ENCODE peak calls at places on chromosome 4, in ten cellular contexts. One of them, this sample, is unnamed.

GRCh38 chr4:182510836-182511235 is 267.6 kb downstream of the TENM3 start:
- DNase-seq in tibial nerve: no peak
- DNase-seq in cardiac muscle cell: no peak
- DNase-seq in IMR-90: no peak
- DNase-seq in uterus: no peak
- DNase-seq in SJSA1: no peak
- DNase-seq in suprapubic skin: no peak
- DNase-seq in sigmoid colon: no peak
- DNase-seq in OCI-LY7: no peak
- DNase-seq in adipocyte: no peak
- DNase-seq in this sample: no peak

GRCh38 chr4:11698846-11699590 is 270.3 kb upstream of the HS3ST1 start:
- DNase-seq in IMR-90: peak; percentile 80
- DNase-seq in sigmoid colon: no peak
- DNase-seq in uterus: no peak
- DNase-seq in OCI-LY7: no peak
- DNase-seq in SJSA1: no peak
- DNase-seq in cardiac muscle cell: peak; percentile 40
- DNase-seq in suprapubic skin: no peak
- DNase-seq in adipocyte: peak; percentile 63
- DNase-seq in tibial nerve: no peak
- DNase-seq in this sample: no peak

GRCh38 chr4:8544282-8544681 is 35.9 kb upstream of the GPR78 start:
- DNase-seq in SJSA1: no peak
- DNase-seq in uterus: no peak
- DNase-seq in sigmoid colon: peak; percentile 40
- DNase-seq in IMR-90: no peak
- DNase-seq in tibial nerve: no peak
- DNase-seq in adipocyte: no peak
- DNase-seq in suprapubic skin: no peak
- DNase-seq in OCI-LY7: no peak
- DNase-seq in cardiac muscle cell: no peak
- DNase-seq in this sample: no peak

GRCh38 chr4:150976478-150977118 is 38.5 kb downstream of the LRBA start:
- DNase-seq in cardiac muscle cell: no peak
- DNase-seq in adipocyte: no peak
- DNase-seq in SJSA1: no peak
- DNase-seq in suprapubic skin: no peak
- DNase-seq in uterus: no peak
- DNase-seq in IMR-90: no peak
- DNase-seq in OCI-LY7: no peak
- DNase-seq in tibial nerve: no peak
- DNase-seq in sigmoid colon: no peak
- DNase-seq in this sample: no peak

GRCh38 chr4:13524504-13525243 is 19.6 kb downstream of the NKX3-2 start:
- DNase-seq in suprapubic skin: no peak
- DNase-seq in tibial nerve: no peak
- DNase-seq in adipocyte: no peak
- DNase-seq in uterus: no peak
- DNase-seq in cardiac muscle cell: peak; percentile 51
- DNase-seq in sigmoid colon: no peak
- DNase-seq in OCI-LY7: no peak
- DNase-seq in IMR-90: peak; percentile 57
- DNase-seq in SJSA1: no peak
- DNase-seq in this sample: no peak

GRCh38 chr4:173091362-173091761 is 77.2 kb upstream of the GALNT7 start:
- DNase-seq in tibial nerve: no peak
- DNase-seq in adipocyte: no peak
- DNase-seq in IMR-90: no peak
- DNase-seq in uterus: no peak
- DNase-seq in sigmoid colon: no peak
- DNase-seq in SJSA1: no peak
- DNase-seq in suprapubic skin: no peak
- DNase-seq in OCI-LY7: no peak
- DNase-seq in cardiac muscle cell: peak; percentile 2
- DNase-seq in this sample: no peak

GRCh38 chr4:187460016-187460415 is 535.6 kb upstream of the ZFP42 start:
- DNase-seq in IMR-90: no peak
- DNase-seq in OCI-LY7: no peak
- DNase-seq in cardiac muscle cell: no peak
- DNase-seq in adipocyte: no peak
- DNase-seq in suprapubic skin: no peak
- DNase-seq in uterus: no peak
- DNase-seq in SJSA1: no peak
- DNase-seq in sigmoid colon: no peak
- DNase-seq in tibial nerve: no peak
- DNase-seq in this sample: no peak

GRCh38 chr4:37601527-37601926 is 84.6 kb downstream of the RELL1 start:
- DNase-seq in uterus: no peak
- DNase-seq in adipocyte: peak; percentile 48
- DNase-seq in SJSA1: no peak
- DNase-seq in sigmoid colon: no peak
- DNase-seq in IMR-90: peak; percentile 56
- DNase-seq in cardiac muscle cell: peak; percentile 99
- DNase-seq in suprapubic skin: no peak
- DNase-seq in tibial nerve: no peak
- DNase-seq in OCI-LY7: no peak
- DNase-seq in this sample: peak; percentile 72

GRCh38 chr4:73069338-73070071 is at the start of gene COX18:
- DNase-seq in tibial nerve: peak; percentile 96
- DNase-seq in adipocyte: peak; percentile 99
- DNase-seq in sigmoid colon: peak; percentile 99
- DNase-seq in cardiac muscle cell: peak; percentile 99
- DNase-seq in OCI-LY7: peak; percentile 99
- DNase-seq in SJSA1: peak; percentile 97
- DNase-seq in IMR-90: peak; percentile 99
- DNase-seq in uterus: peak; percentile 98
- DNase-seq in suprapubic skin: peak; percentile 98
- DNase-seq in this sample: peak; percentile 99

GRCh38 chr4:73070072-73070385 is 513 bp upstream of the COX18 start:
- DNase-seq in tibial nerve: no peak
- DNase-seq in SJSA1: no peak
- DNase-seq in cardiac muscle cell: no peak
- DNase-seq in OCI-LY7: no peak
- DNase-seq in uterus: no peak
- DNase-seq in sigmoid colon: no peak
- DNase-seq in adipocyte: no peak
- DNase-seq in IMR-90: no peak
- DNase-seq in suprapubic skin: no peak
- DNase-seq in this sample: no peak

GRCh38 chr4:73066928-73067327 is 2.6 kb downstream of the COX18 start:
- DNase-seq in suprapubic skin: no peak
- DNase-seq in cardiac muscle cell: no peak
- DNase-seq in tibial nerve: no peak
- DNase-seq in SJSA1: no peak
- DNase-seq in uterus: no peak
- DNase-seq in sigmoid colon: no peak
- DNase-seq in adipocyte: no peak
- DNase-seq in OCI-LY7: no peak
- DNase-seq in IMR-90: no peak
- DNase-seq in this sample: peak; percentile 7

GRCh38 chr4:73067971-73068394 is 1.5 kb downstream of the COX18 start:
- DNase-seq in tibial nerve: no peak
- DNase-seq in IMR-90: peak; percentile 12
- DNase-seq in OCI-LY7: peak; percentile 41
- DNase-seq in suprapubic skin: no peak
- DNase-seq in uterus: no peak
- DNase-seq in sigmoid colon: no peak
- DNase-seq in SJSA1: no peak
- DNase-seq in adipocyte: peak; percentile 43
- DNase-seq in cardiac muscle cell: peak; percentile 14
- DNase-seq in this sample: no peak

DNA sequence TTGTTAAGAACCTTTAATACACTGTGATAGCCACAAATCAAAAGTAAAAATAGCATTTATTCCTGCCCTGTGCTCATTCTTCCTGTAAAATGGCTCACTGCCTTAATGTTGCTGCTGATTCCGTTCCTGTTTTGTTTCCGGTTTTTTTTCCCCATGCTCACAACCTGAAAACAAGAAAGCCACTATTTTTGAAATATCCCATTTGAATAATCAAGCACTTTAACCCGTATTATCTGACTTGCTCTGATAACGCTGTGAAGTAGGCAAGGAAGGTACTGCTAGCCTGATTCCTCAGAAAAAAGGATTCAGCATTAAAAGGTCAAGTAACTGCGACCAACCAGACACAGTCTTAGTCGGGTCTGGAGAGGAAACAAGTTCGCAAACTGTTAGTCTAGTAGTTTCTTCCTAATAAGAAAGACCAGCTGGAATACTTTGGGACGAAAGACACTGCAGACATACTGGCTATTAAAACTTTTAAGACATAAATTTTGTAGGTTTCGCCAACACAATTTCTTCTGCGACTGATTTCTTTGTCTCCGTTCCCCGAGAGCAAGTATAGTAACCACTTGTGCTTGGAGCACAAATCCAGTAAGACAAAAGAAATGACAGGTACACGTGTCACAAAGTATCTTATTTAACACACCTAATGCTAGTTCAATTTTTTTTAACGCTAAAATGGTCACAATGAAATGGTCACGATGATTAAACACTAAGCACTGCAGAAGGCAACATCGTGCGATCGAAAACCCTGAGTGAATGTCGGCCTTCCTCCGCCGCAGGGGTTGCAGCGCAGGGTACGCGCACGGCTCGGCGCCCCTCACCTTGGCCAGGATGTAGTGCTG is 799 bp downstream of the COX18 start:
- DNase-seq in adipocyte: peak; percentile 52
- DNase-seq in IMR-90: peak; percentile 32
- DNase-seq in tibial nerve: no peak
- DNase-seq in uterus: no peak
- DNase-seq in suprapubic skin: no peak
- DNase-seq in sigmoid colon: no peak
- DNase-seq in SJSA1: no peak
- DNase-seq in cardiac muscle cell: peak; percentile 44
- DNase-seq in OCI-LY7: peak; percentile 47
- DNase-seq in this sample: peak; percentile 57
- H3K4me1 ChIP-seq in adipocyte: peaks cover 11% of the 10 kb centered on the region
- H3K4me1 ChIP-seq in IMR-90: no peaks in the 10 kb centered on the region
- H3K4me1 ChIP-seq in tibial nerve: peaks cover 11% of the 10 kb centered on the region
- H3K4me1 ChIP-seq in uterus: no peaks in the 10 kb centered on the region
- H3K4me1 ChIP-seq in suprapubic skin: peaks cover 28% of the 10 kb centered on the region
- H3K4me1 ChIP-seq in sigmoid colon: no peaks in the 10 kb centered on the region
- H3K4me1 ChIP-seq in SJSA1: peaks cover 15% of the 10 kb centered on the region
- H3K4me1 ChIP-seq in cardiac muscle cell: peaks cover 28% of the 10 kb centered on the region
- H3K4me1 ChIP-seq in OCI-LY7: peaks cover 15% of the 10 kb centered on the region
- H3K4me1 ChIP-seq in this sample: peaks cover 5% of the 10 kb centered on the region

DNA sequence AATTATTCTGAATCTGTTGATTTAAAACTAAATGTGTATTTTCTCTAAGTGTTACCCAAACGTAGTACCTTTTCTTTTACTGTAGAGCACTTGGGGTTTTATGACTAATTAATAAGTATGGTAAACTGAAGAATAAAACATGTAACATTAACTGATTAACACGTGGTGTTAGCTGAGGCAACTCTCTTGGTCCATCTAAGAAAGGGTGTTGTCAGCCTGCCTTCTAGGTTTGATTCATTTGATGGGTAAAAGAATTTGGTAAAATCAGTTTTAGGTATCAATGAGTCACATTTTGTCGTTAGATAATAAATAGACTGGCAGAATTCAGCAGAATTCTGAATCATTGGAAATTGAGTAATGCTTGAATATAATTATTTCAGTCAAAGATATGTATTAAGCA is 99.7 kb downstream of the AFF1 start:
- DNase-seq in OCI-LY7: no peak
- DNase-seq in tibial nerve: no peak
- DNase-seq in cardiac muscle cell: no peak
- DNase-seq in IMR-90: no peak
- DNase-seq in sigmoid colon: no peak
- DNase-seq in uterus: no peak
- DNase-seq in suprapubic skin: no peak
- DNase-seq in SJSA1: no peak
- DNase-seq in adipocyte: no peak
- DNase-seq in this sample: no peak
- H3K4me1 ChIP-seq in OCI-LY7: peaks cover 60% of the 10 kb centered on the region
- H3K4me1 ChIP-seq in tibial nerve: peaks cover 82% of the 10 kb centered on the region
- H3K4me1 ChIP-seq in cardiac muscle cell: peaks cover 89% of the 10 kb centered on the region
- H3K4me1 ChIP-seq in IMR-90: peaks cover 36% of the 10 kb centered on the region
- H3K4me1 ChIP-seq in sigmoid colon: no peaks in the 10 kb centered on the region
- H3K4me1 ChIP-seq in uterus: peaks cover 30% of the 10 kb centered on the region
- H3K4me1 ChIP-seq in suprapubic skin: peaks cover 98% of the 10 kb centered on the region
- H3K4me1 ChIP-seq in SJSA1: peaks cover 56% of the 10 kb centered on the region
- H3K4me1 ChIP-seq in adipocyte: peaks cover 94% of the 10 kb centered on the region
- H3K4me1 ChIP-seq in this sample: peaks cover 26% of the 10 kb centered on the region

DNA sequence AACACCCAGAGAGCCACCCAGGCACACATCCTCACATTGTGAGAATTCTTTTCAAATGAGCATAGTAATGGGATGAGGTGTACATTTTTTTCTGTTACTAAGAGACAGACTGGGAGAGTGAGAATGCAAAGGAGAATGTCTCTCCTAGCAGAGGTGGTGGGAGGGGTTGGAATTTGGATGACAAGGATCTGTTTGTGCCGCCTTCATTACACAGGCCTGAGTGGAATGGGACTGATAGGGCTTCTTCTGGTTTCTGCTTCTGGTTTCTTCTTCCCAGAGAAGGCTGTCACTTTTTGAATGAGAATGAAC is 55.3 kb downstream of the C4orf51 start:
- DNase-seq in cardiac muscle cell: peak; percentile 93
- DNase-seq in suprapubic skin: no peak
- DNase-seq in SJSA1: peak; percentile 91
- DNase-seq in tibial nerve: no peak
- DNase-seq in uterus: peak; percentile 30
- DNase-seq in OCI-LY7: no peak
- DNase-seq in sigmoid colon: no peak
- DNase-seq in IMR-90: peak; percentile 96
- DNase-seq in adipocyte: peak; percentile 86
- DNase-seq in this sample: no peak
- H3K4me1 ChIP-seq in cardiac muscle cell: no peaks in the 10 kb centered on the region
- H3K4me1 ChIP-seq in suprapubic skin: peaks cover 56% of the 10 kb centered on the region
- H3K4me1 ChIP-seq in SJSA1: peaks cover 56% of the 10 kb centered on the region
- H3K4me1 ChIP-seq in tibial nerve: peaks cover 19% of the 10 kb centered on the region
- H3K4me1 ChIP-seq in uterus: no peaks in the 10 kb centered on the region
- H3K4me1 ChIP-seq in OCI-LY7: peaks cover 6% of the 10 kb centered on the region
- H3K4me1 ChIP-seq in sigmoid colon: no peaks in the 10 kb centered on the region
- H3K4me1 ChIP-seq in IMR-90: peaks cover 30% of the 10 kb centered on the region
- H3K4me1 ChIP-seq in adipocyte: peaks cover 45% of the 10 kb centered on the region
- H3K4me1 ChIP-seq in this sample: no peaks in the 10 kb centered on the region

DNA sequence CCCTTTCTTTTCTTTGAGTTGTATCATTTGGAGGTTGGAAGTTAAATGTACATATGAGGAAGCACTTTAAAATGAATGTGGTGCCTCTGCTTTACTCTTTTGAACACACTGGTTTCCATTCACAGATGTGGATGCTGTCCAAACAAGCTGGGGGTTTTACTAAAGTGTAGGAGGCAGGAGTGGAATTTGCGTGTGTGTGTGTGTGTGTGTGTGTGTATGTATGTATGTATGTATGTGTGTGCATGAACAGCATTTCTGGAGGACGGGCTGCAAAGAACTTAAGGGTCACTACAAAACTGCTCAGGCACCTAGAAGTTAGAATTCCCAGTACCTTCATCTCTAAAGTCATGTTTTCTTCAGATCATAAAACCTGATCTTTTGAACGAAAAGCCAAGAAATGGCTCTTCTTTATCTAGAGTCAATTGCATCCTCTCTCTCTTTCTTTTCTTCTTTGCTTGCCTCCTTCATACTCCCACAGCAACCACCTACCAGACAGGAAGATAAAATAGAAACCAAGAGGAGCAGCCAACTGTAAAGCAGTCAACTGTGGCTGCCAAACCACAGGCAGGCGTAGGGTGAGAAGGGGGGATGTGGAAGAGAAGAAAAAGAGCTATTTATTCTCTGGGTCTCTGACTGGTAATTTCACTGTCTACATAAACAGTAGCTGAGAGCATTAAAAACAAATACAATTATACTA is 177.0 kb upstream of the RASGEF1B start:
- DNase-seq in IMR-90: no peak
- DNase-seq in cardiac muscle cell: peak; percentile 89
- DNase-seq in uterus: no peak
- DNase-seq in OCI-LY7: peak; percentile 88
- DNase-seq in SJSA1: no peak
- DNase-seq in suprapubic skin: no peak
- DNase-seq in adipocyte: no peak
- DNase-seq in tibial nerve: no peak
- DNase-seq in sigmoid colon: no peak
- DNase-seq in this sample: peak; percentile 32
- H3K4me1 ChIP-seq in IMR-90: no peaks in the 10 kb centered on the region
- H3K4me1 ChIP-seq in cardiac muscle cell: no peaks in the 10 kb centered on the region
- H3K4me1 ChIP-seq in uterus: no peaks in the 10 kb centered on the region
- H3K4me1 ChIP-seq in OCI-LY7: peaks cover 65% of the 10 kb centered on the region
- H3K4me1 ChIP-seq in SJSA1: no peaks in the 10 kb centered on the region
- H3K4me1 ChIP-seq in suprapubic skin: peaks cover 14% of the 10 kb centered on the region
- H3K4me1 ChIP-seq in adipocyte: peaks cover 4% of the 10 kb centered on the region
- H3K4me1 ChIP-seq in tibial nerve: peaks cover 9% of the 10 kb centered on the region
- H3K4me1 ChIP-seq in sigmoid colon: no peaks in the 10 kb centered on the region
- H3K4me1 ChIP-seq in this sample: peaks cover 3% of the 10 kb centered on the region

This sample was measured in small intestine.